ENCODE peak calls at places on chromosomes 1 and 21, in seven cellular contexts. Q is upper lobe of left lung, Z is tibial artery, P is colonic mucosa, A is cardiac muscle cell, M is HFF-Myc, I is kidney epithelial cell. F is an unnamed sample.

GRCh38 chr1:55143686-55144085 is 71.5 kb downstream of the USP24 start:
- DNase-seq in Z (no peak), I (no peak), A (no peak), P (no peak), M (no peak), Q (no peak), F (no peak)

GRCh38 chr21:35438643-35439404 is 389.7 kb upstream of the RUNX1 start:
- DNase-seq in Z (no peak), A (peak; percentile 39), Q (no peak), P (peak; percentile 44), I (no peak), M (no peak), F (no peak)

GRCh38 chr1:230507671-230508407 is 81.7 kb upstream of the PGBD5 start:
- DNase-seq in Z (no peak), Q (peak; percentile 80), A (peak; percentile 21), I (no peak), P (peak; percentile 42), M (no peak), F (no peak)

GRCh38 chr1:27005648-27006496 is 6.8 kb downstream of the TENT5B start:
- DNase-seq in I (no peak), Z (no peak), Q (peak; percentile 85), A (no peak), P (no peak), M (no peak), F (no peak)

GRCh38 chr1:72568113-72568512 is 285.8 kb upstream of the NEGR1 start:
- DNase-seq in P (no peak), A (no peak), Z (no peak), I (no peak), Q (no peak), M (no peak), F (no peak)

GRCh38 chr21:44872568-44873355 is 728 bp downstream of the PTTG1IP start:
- DNase-seq in M (no peak), Q (peak; percentile 45), I (no peak), P (peak; percentile 51), Z (peak; percentile 77), A (peak; percentile 47), F (no peak)

GRCh38 chr21:46220275-46220810 is 8.2 kb downstream of the LSS start:
- DNase-seq in P (no peak), I (no peak), M (no peak), Q (no peak), A (no peak), Z (no peak), F (no peak)

GRCh38 chr1:156781585-156782186 is 14.4 kb downstream of the PRCC start:
- DNase-seq in Z (no peak), A (peak; percentile 56), I (peak; percentile 42), M (no peak), Q (no peak), P (no peak), F (no peak)

GRCh38 chr21:42865361-42866160 is 13.8 kb downstream of the WDR4 start:
- DNase-seq in I (no peak), A (no peak), P (no peak), M (no peak), Q (peak; percentile 79), Z (no peak), F (no peak)

GRCh38 chr1:224565186-224565585 is 50.9 kb upstream of the CNIH3 start:
- DNase-seq in Q (no peak), I (peak; percentile 77), A (peak; percentile 65), Z (no peak), M (peak; percentile 78), P (no peak), F (peak; percentile 62)

GRCh38 chr1:45621895-45622266 is 2.0 kb downstream of the CCDC17 start:
- DNase-seq in Q (peak; percentile 56), P (no peak), Z (no peak), A (no peak), M (no peak), I (no peak), F (no peak)

GRCh38 chr21:34073032-34073748 is at the start of the genes MRPS6 and SLC5A3:
- DNase-seq in A (peak; percentile 88), P (peak; percentile 93), M (peak; percentile 38), Z (peak; percentile 89), Q (peak; percentile 96), I (peak; percentile 26), F (no peak)
- TF ChIP-seq CTCF in A (no peak), P (no peak), M (no peak), Z (peak; percentile 30), Q (peak; percentile 15), I (no peak), F (no peak)

GRCh38 chr1:40663324-40664166 is 1.9 kb downstream of the RIMS3 start:
- DNase-seq in A (peak; percentile 12), I (no peak), P (no peak), Z (no peak), Q (peak; percentile 45), M (no peak), F (no peak)

GRCh38 chr1:40665335-40666171 is at the start of gene RIMS3:
- DNase-seq in P (peak; percentile 86), I (no peak), Q (peak; percentile 98), Z (peak; percentile 87), A (peak; percentile 58), M (no peak), F (no peak)

GRCh38 chr1:40662864-40663263 is 2.6 kb downstream of the RIMS3 start:
- DNase-seq in P (no peak), I (peak; percentile 21), A (peak; percentile 12), Q (no peak), Z (no peak), M (no peak), F (no peak)

GRCh38 chr1:40664167-40664537 is 1.3 kb downstream of the RIMS3 start:
- DNase-seq in P (no peak), Q (no peak), I (no peak), M (no peak), A (no peak), Z (no peak), F (no peak)

GRCh38 chr1:40664791-40665190 is 691 bp downstream of the RIMS3 start:
- DNase-seq in I (no peak), Q (no peak), A (no peak), M (no peak), P (no peak), Z (no peak), F (no peak)
- H3K4me3 ChIP-seq in I (peak overlapping the region; percentile 44), Q (peak overlapping the region; percentile 94), A (peak overlapping the region; percentile 60), M (no peak overlapping the region), P (peak overlapping the region; percentile 68), Z (peak overlapping the region; percentile 83), F (no peak overlapping the region)

DNA sequence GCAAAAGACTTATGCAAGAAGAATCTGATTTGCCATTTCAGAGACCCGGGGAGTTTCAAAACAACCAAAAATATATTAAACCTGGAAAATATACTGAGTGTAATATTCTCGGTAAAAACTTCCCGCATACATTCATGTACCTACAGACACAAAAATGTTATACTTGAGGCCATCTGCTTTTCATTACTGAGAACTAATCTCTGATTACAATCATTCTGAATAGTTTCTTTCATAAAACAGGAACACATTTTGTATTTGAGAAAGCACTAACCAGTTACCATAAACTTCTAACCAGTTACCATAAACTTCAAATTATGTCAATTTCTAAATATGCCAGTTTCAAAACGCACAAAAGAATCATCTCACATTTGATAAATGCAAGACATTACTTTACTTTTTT is 7.8 kb downstream of the ZNHIT6 start:
- DNase-seq in I (no peak), Q (no peak), A (no peak), P (no peak), M (peak; percentile 2), Z (no peak), F (no peak)
- TF ChIP-seq CTCF in I (no peak), Q (no peak), A (no peak), P (no peak), M (no peak), Z (no peak), F (no peak)

GRCh38 chr1:218463194-218464156 is 118.3 kb downstream of the TGFB2 start:
- DNase-seq in I (no peak), M (no peak), Q (no peak), P (peak; percentile 22), A (peak; percentile 77), Z (peak; percentile 80), F (peak; percentile 58)
- H3K4me3 ChIP-seq in I (no peak overlapping the region), M (no peak overlapping the region), Q (no peak overlapping the region), P (no peak overlapping the region), A (no peak overlapping the region), Z (peak overlapping the region; percentile 31), F (no peak overlapping the region)

GRCh38 chr1:29124366-29125236 is 898 bp upstream of the TMEM200B start:
- DNase-seq in P (peak; percentile 63), M (no peak), Q (peak; percentile 95), A (peak; percentile 93), I (no peak), Z (peak; percentile 91), F (no peak)
- TF ChIP-seq CTCF in P (peak; percentile 42), M (peak; percentile 57), Q (peak; percentile 89), A (peak; percentile 68), I (peak; percentile 63), Z (peak; percentile 99), F (peak; percentile 69)

DNA sequence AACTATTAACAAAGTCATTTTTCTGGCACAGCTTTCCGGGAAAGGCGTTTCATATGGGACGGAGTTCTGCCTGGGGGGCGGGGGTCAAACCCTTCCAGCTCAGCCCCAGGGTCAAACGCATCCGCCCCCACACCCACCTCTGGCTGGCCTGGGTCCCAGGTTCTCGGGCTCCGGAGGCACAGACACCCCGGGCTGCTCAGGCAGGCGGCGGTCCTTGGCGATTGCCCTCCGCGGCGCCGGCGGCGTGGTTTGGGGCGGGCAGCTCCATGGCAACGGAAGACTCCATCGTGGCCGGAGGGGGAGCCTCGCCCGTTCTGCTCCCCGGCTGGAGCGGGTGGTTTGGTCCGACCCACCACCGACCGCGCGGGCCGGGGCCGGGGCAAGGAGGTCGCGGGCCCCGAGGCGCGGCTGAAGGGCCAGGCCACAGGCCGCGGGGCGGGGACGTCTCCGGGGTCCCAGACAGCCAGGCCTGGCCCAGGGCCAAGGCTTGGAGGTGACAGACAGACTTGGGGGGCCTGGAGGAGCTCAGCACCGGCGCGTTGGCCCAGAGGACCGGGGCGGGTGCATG is at the start of gene CFAP74:
- DNase-seq in P (no peak), Q (peak; percentile 91), I (no peak), A (peak; percentile 83), M (no peak), Z (no peak), F (no peak)
- H3K4me3 ChIP-seq in P (no peak within 1 kb of the TSS), Q (peak within 1 kb of the TSS; percentile 26), I (no peak within 1 kb of the TSS), A (peak within 1 kb of the TSS; percentile 8), M (peak within 1 kb of the TSS; percentile 2), Z (no peak within 1 kb of the TSS), F (no peak within 1 kb of the TSS)

GRCh38 chr1:161139765-161140164 is 7.3 kb upstream of the DEDD start:
- DNase-seq in A (peak; percentile 69), Z (peak; percentile 6), M (no peak), P (peak; percentile 51), Q (no peak), I (no peak), F (no peak)
- TF ChIP-seq CTCF in A (peak; percentile 55), Z (peak; percentile 34), M (peak; percentile 48), P (peak; percentile 30), Q (no peak), I (peak; percentile 60), F (peak; percentile 63)

F was measured in BJ.